ENCODE peak calls at places on chromosomes 3 and 15, in five cellular contexts. Z is AG09319; V is heart right ventricle; F is T-cell; I is stimulated activated CD4-positive, alpha-beta T cell treated with anti-CD3 and anti-CD28 coated beads, TNF-alpha, amount 100 ng/mL, for 4 hours. A is an unnamed sample.
A peak's percentile ranks its signal among the peaks of the same experiment; 100 is the strongest.

GRCh38 chr3:115819785-115820384 is 196.6 kb downstream of the GAP43 start:
- DNase-seq in Z (peak; percentile 69), V (no peak), F (peak; percentile 65), I (peak; percentile 33), A (peak; percentile 20)

GRCh38 chr3:65995030-65995429 is 43.7 kb downstream of the MAGI1 start:
- DNase-seq in Z (no peak), V (no peak), F (no peak), I (no peak), A (no peak)

GRCh38 chr3:42660898-42661297 is 7.4 kb downstream of the ZBTB47 start:
- DNase-seq in Z (no peak), V (no peak), F (no peak), I (no peak), A (no peak)

GRCh38 chr15:76336254-76337046 is at the start of gene ISL2:
- DNase-seq in Z (peak; percentile 37), V (peak; percentile 46), F (no peak), I (peak; percentile 45), A (no peak)

GRCh38 chr3:185549111-185549510 is 3.3 kb downstream of the LIPH start:
- DNase-seq in Z (peak; percentile 95), V (no peak), F (no peak), I (no peak), A (no peak)

GRCh38 chr3:126476976-126477330 is 1.3 kb upstream of the ZXDC start:
- DNase-seq in Z (no peak), V (no peak), F (no peak), I (no peak), A (no peak)

GRCh38 chr3:156668073-156668763 is 6.2 kb upstream of the TIPARP start:
- DNase-seq in Z (no peak), V (no peak), F (no peak), I (no peak), A (no peak)

GRCh38 chr3:107846282-107846852 is 244.5 kb downstream of the CD47 start:
- DNase-seq in Z (peak; percentile 2), V (peak; percentile 70), F (no peak), I (no peak), A (peak; percentile 55)

GRCh38 chr3:195106418-195106906 is 164.5 kb downstream of the XXYLT1 start:
- DNase-seq in Z (no peak), V (peak; percentile 80), F (peak; percentile 51), I (peak; percentile 33), A (peak; percentile 74)

GRCh38 chr3:37620071-37620635 is 241.5 kb upstream of the CTDSPL start:
- DNase-seq in Z (no peak), V (no peak), F (no peak), I (no peak), A (no peak)

GRCh38 chr3:148856404-148856803 is 8.7 kb upstream of the CPA3 start:
- DNase-seq in Z (no peak), V (no peak), F (no peak), I (no peak), A (no peak)

GRCh38 chr3:37554364-37554763 is 307.3 kb upstream of the CTDSPL start:
- DNase-seq in Z (no peak), V (no peak), F (no peak), I (no peak), A (no peak)

GRCh38 chr3:58101499-58102370 is 93.5 kb downstream of the FLNB start:
- DNase-seq in Z (no peak), V (no peak), F (no peak), I (no peak), A (no peak)

GRCh38 chr15:65920121-65920520 is 50.8 kb downstream of the RAB11A start:
- DNase-seq in Z (no peak), V (no peak), F (no peak), I (no peak), A (no peak)

GRCh38 chr3:71873093-71873611 is 88.2 kb upstream of the PROK2 start:
- DNase-seq in Z (no peak), V (no peak), F (no peak), I (no peak), A (no peak)

GRCh38 chr15:71708741-71709140 is 101.6 kb upstream of the NR2E3 start:
- DNase-seq in Z (no peak), V (peak; percentile 28), F (no peak), I (no peak), A (no peak)

GRCh38 chr3:111299070-111299672 is 227.6 kb downstream of the NECTIN3 start:
- DNase-seq in Z (no peak), V (no peak), F (no peak), I (no peak), A (no peak)

GRCh38 chr15:65059369-65059750 is 8.4 kb downstream of the RASL12 start:
- DNase-seq in Z (no peak), V (no peak), F (no peak), I (no peak), A (no peak)

A was measured in left ventricle myocardium inferior.